ENCODE peak calls at places on chromosomes 16 and 17, in eight cellular contexts. V is prostate gland; X is neuronal stem cell; B is nucleus accumbens; T is CD4-positive, alpha-beta T cell; Y is stimulated activated CD4-positive, alpha-beta T cell treated with anti-CD3 and anti-CD28 coated beads, Interleukin-4, amount 100 ng/mL, for 4 hours; G is GM06990; U is anterior cingulate cortex. O is an unnamed sample.

GRCh38 chr17:76038050-76038449 is 10.9 kb upstream of the EVPL start:
- DNase-seq in V (no peak), X (no peak), B (no peak), T (no peak), Y (no peak), G (no peak), U (no peak), O (no peak)

GRCh38 chr16:21167360-21167759 is 8.9 kb downstream of the LDAF1 start:
- DNase-seq in V (no peak), X (no peak), B (no peak), T (no peak), Y (no peak), G (no peak), U (no peak), O (no peak)

GRCh38 chr17:31310877-31311276 is 3.0 kb downstream of the EVI2B start:
- DNase-seq in V (no peak), X (no peak), B (no peak), T (no peak), Y (no peak), G (peak; percentile 40), U (no peak), O (no peak)

GRCh38 chr17:57875109-57876022 is 25.5 kb upstream of the MRPS23 start:
- DNase-seq in V (peak; percentile 52), X (peak; percentile 56), B (peak; percentile 65), T (no peak), Y (no peak), G (no peak), U (no peak), O (peak; percentile 64)

GRCh38 chr17:79769596-79770520 is 8.1 kb upstream of the CBX2 start:
- DNase-seq in V (no peak), X (no peak), B (no peak), T (no peak), Y (no peak), G (no peak), U (no peak), O (no peak)

GRCh38 chr17:56629450-56630187 is 36.1 kb downstream of the NOG start:
- DNase-seq in V (no peak), X (peak; percentile 21), B (no peak), T (no peak), Y (no peak), G (no peak), U (no peak), O (no peak)

GRCh38 chr17:16911141-16911937 is 60.6 kb downstream of the TNFRSF13B start:
- DNase-seq in V (no peak), X (no peak), B (no peak), T (no peak), Y (no peak), G (no peak), U (no peak), O (no peak)

GRCh38 chr16:11852092-11852809 is 909 bp upstream of the RSL1D1 start:
- DNase-seq in V (no peak), X (no peak), B (no peak), T (no peak), Y (no peak), G (no peak), U (no peak), O (no peak)

GRCh38 chr17:18031955-18032354 is 7.0 kb downstream of the ATPAF2 start:
- DNase-seq in V (no peak), X (no peak), B (no peak), T (no peak), Y (no peak), G (no peak), U (no peak), O (no peak)

GRCh38 chr16:17773698-17774101 is 302.9 kb upstream of the XYLT1 start:
- DNase-seq in V (peak; percentile 61), X (no peak), B (no peak), T (no peak), Y (no peak), G (no peak), U (no peak), O (no peak)

GRCh38 chr16:70730944-70731343 is 45.1 kb upstream of the MTSS2 start:
- DNase-seq in V (no peak), X (no peak), B (no peak), T (no peak), Y (no peak), G (no peak), U (no peak), O (peak; percentile 90)

GRCh38 chr16:49704586-49705155 is 151.2 kb downstream of the ZNF423 start:
- DNase-seq in V (no peak), X (no peak), B (no peak), T (no peak), Y (no peak), G (no peak), U (no peak), O (no peak)

GRCh38 chr17:4369557-4370230 is 3.2 kb upstream of the UBE2G1 start:
- DNase-seq in V (no peak), X (no peak), B (no peak), T (no peak), Y (no peak), G (peak; percentile 50), U (no peak), O (no peak)

GRCh38 chr16:83771306-83771942 is 36.4 kb upstream of the HSBP1 start:
- DNase-seq in V (no peak), X (no peak), B (peak; percentile 28), T (no peak), Y (no peak), G (no peak), U (no peak), O (no peak)

GRCh38 chr16:25138130-25138529 is 26.6 kb downstream of the LCMT1 start:
- DNase-seq in V (no peak), X (no peak), B (no peak), T (no peak), Y (no peak), G (no peak), U (no peak), O (no peak)

GRCh38 chr17:40004712-40005111 is 10.5 kb upstream of the CSF3 start:
- DNase-seq in V (no peak), X (no peak), B (no peak), T (no peak), Y (no peak), G (no peak), U (no peak), O (no peak)

GRCh38 chr17:79465011-79466006 is 145.5 kb downstream of the RBFOX3 start:
- DNase-seq in V (no peak), X (no peak), B (no peak), T (no peak), Y (no peak), G (no peak), U (no peak), O (peak; percentile 74)

GRCh38 chr17:35799942-35800341 is 4.5 kb upstream of the MMP28 start:
- DNase-seq in V (peak; percentile 94), X (no peak), B (peak; percentile 39), T (no peak), Y (no peak), G (no peak), U (no peak), O (peak; percentile 97)

GRCh38 chr17:42700890-42701289 is 18.6 kb downstream of the CNTNAP1 start:
- DNase-seq in V (no peak), X (no peak), B (no peak), T (no peak), Y (no peak), G (no peak), U (no peak), O (no peak)

GRCh38 chr16:50153648-50154368 is 702 bp downstream of the TENT4B start:
- DNase-seq in V (peak; percentile 14), X (no peak), B (no peak), T (peak; percentile 11), Y (peak; percentile 3), G (peak; percentile 60), U (no peak), O (peak; percentile 17)

GRCh38 chr16:20910781-20911321 is 10.3 kb downstream of the LYRM1 start:
- DNase-seq in V (no peak), X (no peak), B (no peak), T (no peak), Y (no peak), G (no peak), U (no peak), O (no peak)

GRCh38 chr16:89811321-89811720 is 5.1 kb downstream of the FANCA start:
- DNase-seq in V (no peak), X (no peak), B (no peak), T (no peak), Y (no peak), G (no peak), U (no peak), O (no peak)

GRCh38 chr17:4949321-4950074 is 1.2 kb upstream of the PFN1 start:
- DNase-seq in V (peak; percentile 44), X (peak; percentile 87), B (peak; percentile 33), T (peak; percentile 61), Y (peak; percentile 78), G (peak; percentile 91), U (no peak), O (no peak)

GRCh38 chr16:2151188-2152091 is 3.0 kb downstream of the RAB26 start:
- DNase-seq in V (no peak), X (no peak), B (no peak), T (no peak), Y (no peak), G (peak; percentile 50), U (no peak), O (no peak)

GRCh38 chr17:82507631-82508175 is 11.8 kb upstream of the FOXK2 start:
- DNase-seq in V (no peak), X (no peak), B (no peak), T (no peak), Y (no peak), G (no peak), U (no peak), O (no peak)

GRCh38 chr17:68048996-68049395 is 13.5 kb downstream of the KPNA2 start:
- DNase-seq in V (no peak), X (no peak), B (no peak), T (no peak), Y (no peak), G (no peak), U (no peak), O (no peak)

GRCh38 chr17:55177914-55178217 is 86.9 kb upstream of the HLF start:
- DNase-seq in V (no peak), X (no peak), B (no peak), T (no peak), Y (no peak), G (no peak), U (no peak), O (no peak)

O was measured in cerebellum.